ENCODE peak calls at places on chromosomes 11 and 22, in four cellular contexts. One of them, this sample, is unnamed.

GRCh38 chr11:104928831-104929230 is 30.6 kb upstream of the CASP12 start:
- DNase-seq in K562: no peak
- DNase-seq in HepG2: no peak
- DNase-seq in IMR-90: no peak
- DNase-seq in this sample: no peak

GRCh38 chr11:48013269-48013901 is 33.0 kb downstream of the PTPRJ start:
- DNase-seq in K562: no peak
- DNase-seq in HepG2: peak; percentile 71
- DNase-seq in IMR-90: peak; percentile 65
- DNase-seq in this sample: peak; percentile 74

GRCh38 chr22:44550666-44551491 is 52.8 kb upstream of the RTL6 start:
- DNase-seq in K562: no peak
- DNase-seq in HepG2: no peak
- DNase-seq in IMR-90: peak; percentile 98
- DNase-seq in this sample: peak; percentile 16

GRCh38 chr11:87368876-87369480 is 331.2 kb downstream of the TMEM135 start:
- DNase-seq in K562: no peak
- DNase-seq in HepG2: no peak
- DNase-seq in IMR-90: no peak
- DNase-seq in this sample: no peak

GRCh38 chr11:130798280-130798679 is 118.0 kb downstream of the SNX19 start:
- DNase-seq in K562: no peak
- DNase-seq in HepG2: no peak
- DNase-seq in IMR-90: peak; percentile 98
- DNase-seq in this sample: peak; percentile 18

GRCh38 chr11:120222916-120223315 is 12.1 kb downstream of the OAF start:
- DNase-seq in K562: no peak
- DNase-seq in HepG2: no peak
- DNase-seq in IMR-90: no peak
- DNase-seq in this sample: no peak

GRCh38 chr11:89293966-89294679 is 116.4 kb downstream of the TYR start:
- DNase-seq in K562: no peak
- DNase-seq in HepG2: no peak
- DNase-seq in IMR-90: peak; percentile 12
- DNase-seq in this sample: no peak

GRCh38 chr22:30866811-30867271 is 101.7 kb downstream of the MORC2 start:
- DNase-seq in K562: no peak
- DNase-seq in HepG2: peak; percentile 31
- DNase-seq in IMR-90: no peak
- DNase-seq in this sample: peak; percentile 22

GRCh38 chr22:24200616-24201212 is 19.4 kb downstream of the SUSD2 start:
- DNase-seq in K562: no peak
- DNase-seq in HepG2: peak; percentile 86
- DNase-seq in IMR-90: peak; percentile 51
- DNase-seq in this sample: peak; percentile 60

DNA sequence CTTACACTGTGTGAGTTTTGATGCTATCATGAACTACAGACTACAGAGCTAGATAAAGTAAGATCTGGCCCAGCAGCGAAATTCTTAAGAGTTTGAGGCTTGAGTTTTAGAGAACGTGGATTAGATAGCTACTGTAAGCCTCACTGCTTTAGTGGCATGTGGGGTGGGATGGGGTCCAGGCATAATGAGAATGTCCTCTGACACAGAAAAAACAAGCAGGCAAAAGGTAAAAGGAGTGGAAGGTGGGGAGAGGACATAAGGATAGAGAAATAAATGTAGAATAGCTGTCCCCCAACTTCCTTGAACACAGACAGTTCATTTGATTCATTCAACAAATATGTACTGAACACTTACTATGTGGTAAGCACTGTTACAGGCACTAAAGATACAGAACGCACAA is 324.5 kb upstream of the PITPNB start:
- DNase-seq in K562: no peak
- DNase-seq in HepG2: no peak
- DNase-seq in IMR-90: no peak
- DNase-seq in this sample: no peak
- TF ChIP-seq MAZ in K562: no peak
- TF ChIP-seq MAZ in HepG2: no peak
- TF ChIP-seq MAZ in IMR-90: no peak
- TF ChIP-seq MAZ in this sample: no peak

GRCh38 chr11:116077092-116077491 is 572.9 kb upstream of the CADM1 start:
- DNase-seq in K562: no peak
- DNase-seq in HepG2: no peak
- DNase-seq in IMR-90: no peak
- DNase-seq in this sample: no peak
- TF ChIP-seq MAZ in K562: no peak
- TF ChIP-seq MAZ in HepG2: no peak
- TF ChIP-seq MAZ in IMR-90: no peak
- TF ChIP-seq MAZ in this sample: no peak

GRCh38 chr22:46390105-46390651 is 54.7 kb downstream of the TRMU start:
- DNase-seq in K562: no peak
- DNase-seq in HepG2: no peak
- DNase-seq in IMR-90: no peak
- DNase-seq in this sample: no peak

GRCh38 chr22:46391486-46392136 is 56.1 kb downstream of the TRMU start:
- DNase-seq in K562: no peak
- DNase-seq in HepG2: no peak
- DNase-seq in IMR-90: no peak
- DNase-seq in this sample: no peak

GRCh38 chr22:46389081-46389480 is 53.6 kb downstream of the TRMU start:
- DNase-seq in K562: no peak
- DNase-seq in HepG2: no peak
- DNase-seq in IMR-90: no peak
- DNase-seq in this sample: no peak

GRCh38 chr22:46392137-46392844 is 56.8 kb downstream of the TRMU start:
- DNase-seq in K562: no peak
- DNase-seq in HepG2: no peak
- DNase-seq in IMR-90: no peak
- DNase-seq in this sample: no peak

DNA sequence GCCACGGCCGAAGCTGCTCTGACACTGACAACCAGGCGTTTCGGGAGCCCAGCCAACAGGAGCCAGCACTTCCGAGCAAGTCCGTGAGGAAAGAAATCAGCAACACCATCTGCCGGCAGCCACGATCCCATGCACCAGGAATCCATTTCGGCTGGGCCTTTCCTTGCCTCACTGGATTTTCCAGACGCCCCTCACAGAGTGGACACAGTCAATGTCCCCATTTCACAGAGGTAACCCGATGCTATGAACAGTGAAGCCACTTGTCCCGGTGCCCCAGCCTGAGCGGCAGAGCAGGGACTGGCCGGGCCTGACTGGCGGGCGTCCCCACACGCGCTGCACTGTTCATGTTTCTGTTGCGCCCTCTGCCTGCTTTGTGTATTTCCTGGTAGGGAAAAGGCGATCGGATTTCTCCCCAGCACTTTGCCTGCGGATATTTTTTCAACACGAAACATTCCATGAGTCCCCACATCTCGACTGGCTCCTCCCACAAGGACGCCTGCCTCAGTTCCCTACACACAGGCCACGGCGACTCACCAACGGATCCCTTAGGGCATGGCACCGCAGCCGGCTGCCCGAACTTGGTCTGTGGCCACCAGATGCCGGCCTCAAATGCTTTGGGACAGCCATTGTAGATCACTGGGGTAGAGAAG is 55.3 kb downstream of the TRMU start:
- DNase-seq in K562: peak; percentile 37
- DNase-seq in HepG2: peak; percentile 64
- DNase-seq in IMR-90: peak; percentile 65
- DNase-seq in this sample: no peak
- TF ChIP-seq MAZ in K562: no peak
- TF ChIP-seq MAZ in HepG2: no peak
- TF ChIP-seq MAZ in IMR-90: no peak
- TF ChIP-seq MAZ in this sample: no peak

DNA sequence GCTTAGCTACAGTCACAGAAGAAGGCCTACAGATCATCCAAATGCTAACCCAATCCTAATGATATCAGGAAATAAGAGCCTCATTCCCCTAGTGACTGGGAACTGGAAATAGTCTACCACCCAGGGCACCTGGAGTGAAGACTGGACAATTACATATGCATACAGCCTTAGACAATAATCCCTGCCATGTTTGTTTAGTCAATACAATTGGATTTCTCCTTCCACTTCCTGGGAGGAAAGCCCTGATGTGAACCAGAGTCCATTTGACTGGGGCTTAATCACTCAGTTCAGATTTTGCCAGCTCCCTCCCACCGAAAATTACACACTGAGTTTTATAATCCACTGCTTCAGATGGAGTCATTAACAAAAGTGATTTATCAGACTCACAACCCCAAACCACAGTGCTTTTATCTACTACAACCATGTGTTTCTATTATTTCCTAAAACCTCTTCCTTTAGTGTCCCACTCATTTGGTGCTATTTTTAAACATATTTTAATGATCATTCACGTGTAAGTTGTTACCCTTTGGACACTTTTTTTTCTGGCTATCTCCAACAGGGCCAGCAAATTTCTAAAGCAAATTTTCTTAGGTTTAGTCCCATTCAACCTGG is 29.9 kb downstream of the CWF19L2 start:
- DNase-seq in K562: no peak
- DNase-seq in HepG2: peak; percentile 25
- DNase-seq in IMR-90: no peak
- DNase-seq in this sample: no peak
- TF ChIP-seq MAZ in K562: peak; percentile 21
- TF ChIP-seq MAZ in HepG2: no peak
- TF ChIP-seq MAZ in IMR-90: no peak
- TF ChIP-seq MAZ in this sample: no peak

DNA sequence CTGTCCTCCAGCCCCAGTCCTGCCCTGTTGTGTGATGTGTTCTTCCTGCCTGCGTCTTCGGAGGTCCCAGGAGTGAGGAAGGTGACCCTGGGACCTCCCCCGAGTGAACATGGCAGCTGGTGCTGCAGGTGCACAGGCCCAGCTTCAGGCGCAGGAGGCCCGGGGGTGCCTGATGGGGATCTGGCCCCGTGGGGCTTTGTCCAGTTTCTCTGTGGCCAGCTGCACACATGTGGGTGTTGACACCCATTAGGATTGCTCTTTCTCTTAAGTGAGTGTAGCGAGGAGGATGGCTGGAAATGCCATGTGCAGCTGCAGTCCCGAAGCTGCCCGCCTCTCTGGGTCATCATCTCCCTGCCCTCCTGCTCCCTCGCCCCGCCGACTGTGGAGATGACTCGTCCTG is 1279.7 kb downstream of the BRD1 start:
- DNase-seq in K562: no peak
- DNase-seq in HepG2: no peak
- DNase-seq in IMR-90: no peak
- DNase-seq in this sample: no peak
- TF ChIP-seq MAZ in K562: no peak
- TF ChIP-seq MAZ in HepG2: no peak
- TF ChIP-seq MAZ in IMR-90: no peak
- TF ChIP-seq MAZ in this sample: no peak

GRCh38 chr11:76035020-76035419 is 171.3 kb downstream of the WNT11 start:
- DNase-seq in K562: no peak
- DNase-seq in HepG2: no peak
- DNase-seq in IMR-90: no peak
- DNase-seq in this sample: no peak
- TF ChIP-seq MAZ in K562: no peak
- TF ChIP-seq MAZ in HepG2: no peak
- TF ChIP-seq MAZ in IMR-90: no peak
- TF ChIP-seq MAZ in this sample: no peak

DNA sequence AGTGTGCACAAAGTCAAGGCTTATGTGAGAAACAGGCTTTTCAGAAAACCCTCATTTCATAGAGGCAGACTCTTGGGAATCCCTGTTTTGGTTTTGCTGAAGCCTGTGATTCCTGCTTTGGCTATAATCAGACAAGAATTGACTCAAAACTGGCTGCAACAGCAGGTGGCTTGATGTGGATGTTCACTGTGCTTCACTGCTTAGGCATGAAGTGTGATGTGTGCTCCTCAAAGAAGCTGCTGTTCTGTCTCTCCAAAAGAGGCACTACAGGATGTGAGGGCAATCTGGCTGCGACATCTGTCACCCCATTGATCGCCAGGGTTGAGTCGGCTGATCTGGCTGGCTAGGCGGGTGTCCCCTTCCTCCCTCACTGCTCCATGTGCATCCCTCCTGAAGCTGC is 103.5 kb downstream of the C11orf58 start:
- DNase-seq in K562: no peak
- DNase-seq in HepG2: no peak
- DNase-seq in IMR-90: no peak
- DNase-seq in this sample: no peak
- TF ChIP-seq MAZ in K562: no peak
- TF ChIP-seq MAZ in HepG2: no peak
- TF ChIP-seq MAZ in IMR-90: no peak
- TF ChIP-seq MAZ in this sample: no peak

GRCh38 chr11:17546240-17546639 is 819 bp upstream of the OTOG start:
- DNase-seq in K562: no peak
- DNase-seq in HepG2: no peak
- DNase-seq in IMR-90: no peak
- DNase-seq in this sample: no peak
- TF ChIP-seq MAZ in K562: no peak
- TF ChIP-seq MAZ in HepG2: no peak
- TF ChIP-seq MAZ in IMR-90: no peak
- TF ChIP-seq MAZ in this sample: no peak